ENCODE peak calls at places on chromosomes 11 and 22, in six cellular contexts. J is BE2C, Z is progenitor cell of endocrine pancreas, S is neural progenitor cell, W is GM12865, I is choroid plexus epithelial cell. F is an unnamed sample.

GRCh38 chr22:21446827-21447690 is 20.1 kb upstream of the TMEM191C start:
- DNase-seq in J (peak), Z (no peak), S (no peak), W (no peak), I (no peak), F (no peak)

GRCh38 chr22:43232445-43232844 is 45.5 kb upstream of the TTLL12 start:
- DNase-seq in J (no peak), Z (no peak), S (no peak), W (no peak), I (no peak), F (no peak)

GRCh38 chr11:75592699-75593098 is 30.6 kb downstream of the SERPINH1 start:
- DNase-seq in J (no peak), Z (no peak), S (no peak), W (no peak), I (no peak), F (no peak)

GRCh38 chr11:76661835-76662434 is 8.6 kb downstream of the LRRC32 start:
- DNase-seq in J (no peak), Z (no peak), S (no peak), W (no peak), I (no peak), F (peak)

GRCh38 chr22:21000987-21001600 is 824 bp downstream of the THAP7 start:
- DNase-seq in J (no peak), Z (no peak), S (no peak), W (no peak), I (no peak), F (no peak)

GRCh38 chr11:119340335-119341221 is at the start of gene C1QTNF5:
- DNase-seq in J (no peak), Z (no peak), S (peak), W (no peak), I (peak), F (no peak)

GRCh38 chr11:58057481-58057880 is 26.7 kb downstream of the OR6Q1 start:
- DNase-seq in J (no peak), Z (no peak), S (no peak), W (no peak), I (no peak), F (no peak)

GRCh38 chr11:44671234-44671633 is 55.5 kb upstream of the TSPAN18 start:
- DNase-seq in J (no peak), Z (no peak), S (no peak), W (no peak), I (no peak), F (no peak)

GRCh38 chr11:119484741-119485605 is 62.0 kb upstream of the THY1 start:
- DNase-seq in J (no peak), Z (no peak), S (peak), W (peak), I (peak), F (no peak)

GRCh38 chr11:107928767-107929507 is 689 bp downstream of the RAB39A start:
- DNase-seq in J (peak), Z (peak), S (peak), W (peak), I (no peak), F (no peak)

GRCh38 chr11:6629573-6629891 is 10.3 kb upstream of the TPP1 start:
- DNase-seq in J (no peak), Z (no peak), S (no peak), W (no peak), I (no peak), F (no peak)

GRCh38 chr11:88318017-88318416 is 19.5 kb downstream of the CTSC start:
- DNase-seq in J (no peak), Z (no peak), S (no peak), W (no peak), I (no peak), F (no peak)

GRCh38 chr11:112834277-112834755 is 126.9 kb upstream of the NCAM1 start:
- DNase-seq in J (peak), Z (no peak), S (no peak), W (no peak), I (no peak), F (no peak)

GRCh38 chr11:73182824-73183321 is 35.2 kb upstream of the P2RY2 start:
- DNase-seq in J (no peak), Z (no peak), S (no peak), W (no peak), I (no peak), F (no peak)

GRCh38 chr11:2778630-2779498 is 79.1 kb upstream of the KCNQ1OT1 start:
- DNase-seq in J (peak), Z (peak), S (no peak), W (peak), I (peak), F (peak)

DNA sequence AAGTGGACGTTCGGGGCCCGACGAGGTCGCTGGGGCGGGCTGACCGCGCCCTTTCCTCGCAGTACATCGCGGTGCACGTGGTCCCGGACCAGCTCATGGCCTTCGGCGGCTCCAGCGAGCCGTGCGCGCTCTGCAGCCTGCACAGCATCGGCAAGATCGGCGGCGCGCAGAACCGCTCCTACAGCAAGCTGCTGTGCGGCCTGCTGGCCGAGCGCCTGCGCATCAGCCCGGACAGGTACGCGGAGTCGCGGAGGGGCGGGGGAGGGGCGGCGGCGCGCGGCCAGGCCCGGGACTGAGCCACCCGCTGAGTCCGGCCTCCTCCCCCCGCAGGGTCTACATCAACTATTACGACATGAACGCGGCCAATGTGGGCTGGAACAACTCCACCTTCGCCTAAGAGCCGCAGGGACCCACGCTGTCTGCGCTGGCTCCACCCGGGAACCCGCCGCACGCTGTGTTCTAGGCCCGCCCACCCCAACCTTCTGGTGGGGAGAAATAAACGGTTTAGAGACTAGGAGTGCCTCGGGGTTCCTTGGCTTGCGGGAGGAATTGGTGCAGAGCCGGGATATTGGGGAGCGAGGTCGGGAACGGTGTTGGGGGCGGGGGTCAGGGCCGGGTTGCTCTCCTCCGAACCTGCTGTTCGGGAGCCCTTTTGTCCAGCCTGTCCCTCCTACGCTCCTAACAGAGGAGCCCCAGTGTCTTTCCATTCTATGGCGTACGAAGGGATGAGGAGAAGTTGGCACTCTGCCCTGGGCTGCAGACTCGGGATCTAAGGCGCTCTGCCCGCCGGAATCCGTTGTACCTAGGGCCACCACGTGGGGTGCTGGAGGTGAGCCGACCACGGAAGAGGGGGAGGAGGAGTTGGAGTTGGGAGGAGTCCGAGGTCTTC is 771 bp downstream of the MIF start:
- DNase-seq in J (peak), Z (peak), S (peak), W (peak), I (peak), F (peak)
- TF ChIP-seq CTCF in J (peak), Z (peak), S (peak), W (peak), I (peak), F (peak)

GRCh38 chr11:1706634-1707400 is 9.8 kb downstream of the KRTAP5-6 start:
- DNase-seq in J (peak), Z (no peak), S (peak), W (peak), I (peak), F (no peak)
- TF ChIP-seq CTCF in J (peak), Z (no peak), S (peak), W (no peak), I (peak), F (no peak)

DNA sequence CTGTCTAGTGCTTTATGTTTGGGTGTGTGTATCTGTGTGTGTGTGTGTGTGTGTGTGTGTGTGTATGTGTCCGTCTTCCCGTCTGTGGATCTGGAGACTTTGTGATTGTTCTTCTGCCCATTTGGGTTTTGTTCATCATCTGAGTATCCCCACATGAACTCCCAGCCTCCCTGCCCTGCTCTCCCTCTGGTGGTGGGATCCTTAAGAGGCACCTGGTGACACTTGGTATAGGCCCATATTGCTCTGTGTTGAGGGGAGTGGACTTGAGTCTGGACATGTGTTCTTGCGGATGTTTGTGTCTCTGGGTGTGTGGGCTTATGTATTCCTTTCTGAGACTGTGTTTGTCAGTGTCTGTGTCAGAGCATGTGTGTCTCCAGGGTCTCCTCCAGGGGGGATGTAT is 15.3 kb downstream of the RCOR2 start:
- DNase-seq in J (no peak), Z (no peak), S (no peak), W (peak), I (peak), F (no peak)
- TF ChIP-seq CTCF in J (peak), Z (peak), S (peak), W (peak), I (peak), F (peak)

GRCh38 chr11:63738720-63739360 is 29.7 kb downstream of the ZFTA start:
- DNase-seq in J (peak), Z (peak), S (peak), W (peak), I (peak), F (peak)

GRCh38 chr11:63737718-63738117 is 30.9 kb downstream of the ZFTA start:
- DNase-seq in J (no peak), Z (no peak), S (no peak), W (no peak), I (no peak), F (no peak)

DNA sequence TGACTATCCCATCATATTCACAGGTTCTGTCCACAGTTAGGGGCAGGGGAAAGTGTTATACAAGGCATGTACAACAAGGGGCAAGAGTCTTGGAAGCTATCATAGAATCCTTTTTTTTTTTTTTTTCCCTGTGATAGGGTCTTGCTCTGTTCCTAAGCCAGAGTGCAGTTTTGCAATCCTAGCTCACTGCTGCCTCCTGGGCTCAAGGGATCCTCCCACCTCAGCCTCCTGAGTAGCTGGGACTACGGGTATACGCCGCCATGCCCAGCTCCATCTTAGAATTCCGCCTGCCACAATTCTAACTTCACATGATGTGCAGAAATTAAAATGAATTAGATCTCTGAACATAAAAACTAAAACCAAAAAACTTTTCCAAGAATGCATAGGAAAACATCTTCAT is 31.7 kb downstream of the ZFTA start:
- DNase-seq in J (no peak), Z (no peak), S (no peak), W (no peak), I (no peak), F (no peak)
- TF ChIP-seq CTCF in J (no peak), Z (no peak), S (no peak), W (no peak), I (no peak), F (no peak)

DNA sequence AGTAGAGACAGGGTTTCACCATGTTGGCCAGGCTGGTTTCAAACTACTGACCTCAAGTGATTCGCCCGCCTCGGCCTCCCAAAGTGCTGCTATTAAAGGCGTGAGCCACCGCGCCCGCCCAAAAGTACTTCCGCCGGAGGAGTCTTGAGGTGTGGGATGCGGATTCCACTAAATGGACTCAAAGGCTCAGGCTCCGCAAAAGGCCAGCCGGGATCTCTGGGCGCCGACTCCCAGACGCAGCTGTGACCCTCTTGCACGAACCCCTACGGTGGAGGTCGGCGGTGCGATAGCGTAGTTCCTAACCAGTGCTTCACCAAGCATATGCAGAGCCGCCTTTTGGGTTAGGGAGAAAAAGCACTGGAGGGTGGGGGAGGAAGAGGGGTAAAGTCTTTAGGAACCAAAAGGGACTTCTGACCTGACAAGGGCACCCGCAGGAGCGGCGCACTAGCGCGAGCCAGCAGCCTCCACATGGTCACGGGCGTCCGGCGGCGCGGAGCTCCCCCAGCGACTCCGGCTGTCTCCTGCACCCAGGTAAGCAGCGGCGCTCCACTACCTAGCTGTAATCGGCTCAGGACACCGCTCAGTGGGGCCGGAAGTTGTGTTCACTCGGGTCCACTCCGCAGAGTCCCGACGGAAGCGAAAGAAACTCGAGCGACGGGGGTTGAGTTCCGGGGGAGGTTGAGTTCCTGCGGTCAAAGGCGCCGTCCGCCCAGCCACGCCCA is at the start of gene MRPL16:
- DNase-seq in J (peak), Z (peak), S (peak), W (peak), I (peak), F (peak)
- TF ChIP-seq CTCF in J (no peak), Z (peak), S (peak), W (peak), I (peak), F (peak)

GRCh38 chr11:121766138-121766537 is 313.4 kb upstream of the SORL1-AS1 start:
- DNase-seq in J (no peak), Z (no peak), S (no peak), W (no peak), I (no peak), F (no peak)
- TF ChIP-seq CTCF in J (no peak), Z (no peak), S (no peak), W (no peak), I (no peak), F (no peak)

GRCh38 chr11:114441921-114442320 is 2.7 kb downstream of the REXO2 start:
- DNase-seq in J (no peak), Z (no peak), S (no peak), W (no peak), I (no peak), F (no peak)

GRCh38 chr11:114440971-114441810 is 1.9 kb downstream of the REXO2 start:
- DNase-seq in J (no peak), Z (no peak), S (no peak), W (no peak), I (no peak), F (no peak)

GRCh38 chr11:114438303-114438702 is 964 bp upstream of the REXO2 start:
- DNase-seq in J (no peak), Z (no peak), S (peak), W (no peak), I (peak), F (peak)

GRCh38 chr11:114440121-114440860 is 1.0 kb downstream of the REXO2 start:
- DNase-seq in J (no peak), Z (no peak), S (peak), W (no peak), I (peak), F (no peak)

GRCh38 chr11:114439229-114440120 is at the start of gene REXO2:
- DNase-seq in J (peak), Z (peak), S (peak), W (peak), I (peak), F (peak)
- TF ChIP-seq CTCF in J (peak), Z (peak), S (peak), W (peak), I (no peak), F (peak)

DNA sequence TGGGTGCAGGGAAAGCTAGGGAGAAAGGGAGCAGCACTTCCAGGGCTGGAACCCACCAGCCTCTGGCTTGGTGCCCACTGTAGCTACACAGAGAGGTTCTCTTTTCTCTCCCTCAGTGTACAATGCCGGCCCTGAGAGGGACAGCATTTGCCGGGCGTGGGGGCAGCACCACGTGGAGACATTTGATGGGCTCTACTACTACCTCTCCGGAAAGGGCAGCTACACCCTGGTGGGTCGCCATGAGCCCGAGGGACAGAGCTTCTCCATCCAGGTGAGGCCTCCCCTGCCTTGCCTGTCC is 6.1 kb downstream of the OTOG start:
- DNase-seq in J (no peak), Z (no peak), S (no peak), W (no peak), I (no peak), F (no peak)
- TF ChIP-seq CTCF in J (no peak), Z (no peak), S (no peak), W (no peak), I (no peak), F (no peak)

DNA sequence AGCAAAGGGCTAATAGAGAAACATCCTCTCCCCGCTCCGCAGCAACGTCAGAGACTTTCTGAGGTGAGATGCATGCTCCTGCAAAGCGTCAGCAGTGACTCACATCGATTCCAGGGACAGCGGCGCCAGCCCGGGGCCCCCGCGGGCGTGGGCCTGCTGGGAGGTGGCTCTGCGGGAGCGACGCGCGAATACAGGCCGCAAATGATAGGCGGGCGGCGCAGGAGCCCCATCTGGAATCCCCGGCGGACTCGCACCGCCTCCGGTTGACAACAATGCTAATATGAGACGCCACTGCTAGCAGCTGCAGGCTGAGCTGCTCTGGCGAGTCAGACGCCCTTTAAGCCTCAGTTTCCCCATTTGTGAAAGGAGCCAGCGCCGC is 557 bp downstream of the RANGAP1 start:
- DNase-seq in J (peak), Z (peak), S (peak), W (peak), I (peak), F (peak)
- TF ChIP-seq CTCF in J (no peak), Z (no peak), S (no peak), W (no peak), I (no peak), F (no peak)

DNA sequence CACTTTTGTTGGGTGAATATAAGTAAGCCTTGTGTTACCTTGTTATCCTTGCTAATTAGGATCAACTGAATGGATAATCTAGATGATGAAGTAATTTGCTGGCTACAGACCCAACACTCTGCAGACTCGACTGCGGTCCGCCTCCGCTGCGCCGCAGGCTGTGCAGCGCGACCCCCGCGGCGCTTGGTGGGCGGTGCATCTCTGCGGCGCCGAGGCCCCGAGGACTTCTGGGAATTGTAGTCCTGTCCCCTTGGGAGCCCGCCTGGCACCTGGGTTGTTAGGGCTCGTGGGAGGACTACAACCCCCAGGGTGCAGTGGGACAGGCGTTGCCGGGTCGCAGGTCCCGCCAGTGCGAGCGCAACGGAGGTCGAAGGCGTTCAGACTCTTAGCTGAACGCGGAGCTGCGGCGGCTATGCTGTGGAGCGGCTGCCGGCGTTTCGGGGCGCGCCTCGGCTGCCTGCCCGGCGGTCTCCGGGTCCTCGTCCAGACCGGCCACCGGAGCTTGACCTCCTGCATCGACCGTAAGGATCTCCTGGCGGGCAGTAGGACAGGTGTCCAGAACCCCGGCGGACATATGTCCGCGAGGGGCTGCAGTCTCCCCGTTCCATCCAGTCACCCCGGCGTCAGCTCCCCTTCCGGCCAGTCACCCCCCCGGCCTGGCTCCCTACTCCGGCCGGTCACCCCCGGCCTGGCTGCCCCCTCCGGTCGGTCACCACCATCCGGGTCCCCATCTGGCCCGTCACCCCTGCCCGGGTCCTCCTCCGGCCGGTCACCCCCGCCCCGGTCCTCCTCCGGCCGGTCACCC is at the start of the genes ACAD8 and THYN1:
- DNase-seq in J (peak), Z (peak), S (peak), W (peak), I (peak), F (peak)
- TF ChIP-seq CTCF in J (no peak), Z (peak), S (no peak), W (peak), I (no peak), F (peak)